ENCODE peak calls at places on chromosomes 1 and 21, in six cellular contexts. D is uterus, Q is Peyer's patch, Z is HCT116, X is stomach, J is A673. E is an unnamed sample.

GRCh38 chr1:161131721-161132409 is 602 bp downstream of the DEDD start:
- DNase-seq in Z (no peak), Q (no peak), X (no peak), D (no peak), J (peak; percentile 15), E (peak; percentile 42)

GRCh38 chr1:246110343-246111219 is 396.5 kb downstream of the SMYD3 start:
- DNase-seq in Z (no peak), D (no peak), J (no peak), Q (no peak), X (no peak), E (no peak)

GRCh38 chr1:212759683-212760082 is 31.9 kb downstream of the NSL1 start:
- DNase-seq in X (no peak), Q (no peak), Z (no peak), J (no peak), D (no peak), E (no peak)

GRCh38 chr1:230568008-230568407 is 74.3 kb upstream of the COG2 start:
- DNase-seq in Q (no peak), Z (peak; percentile 13), X (peak; percentile 56), J (no peak), D (no peak), E (no peak)

GRCh38 chr1:162011337-162012012 is 12.2 kb downstream of the OLFML2B start:
- DNase-seq in J (no peak), Z (no peak), Q (no peak), D (no peak), X (no peak), E (no peak)

GRCh38 chr1:56584910-56585528 is 5.7 kb upstream of the PLPP3 start:
- DNase-seq in D (peak; percentile 38), Q (no peak), X (no peak), J (peak; percentile 65), Z (peak; percentile 39), E (peak; percentile 53)

GRCh38 chr21:40208206-40208950 is 341.1 kb downstream of the PCP4 start:
- DNase-seq in J (no peak), Q (no peak), D (no peak), X (no peak), Z (no peak), E (no peak)

GRCh38 chr1:70084314-70084915 is 121.0 kb downstream of the LRRC40 start:
- DNase-seq in X (no peak), Q (no peak), Z (no peak), D (no peak), J (no peak), E (no peak)

GRCh38 chr1:9825101-9826074 is 1.6 kb upstream of the CLSTN1 start:
- DNase-seq in D (peak; percentile 84), Z (peak; percentile 77), X (peak; percentile 82), J (peak; percentile 58), Q (peak; percentile 93), E (peak; percentile 26)

GRCh38 chr1:235918032-235918431 is 51.3 kb upstream of the LYST start:
- DNase-seq in Z (no peak), Q (no peak), J (no peak), D (peak; percentile 29), X (no peak), E (no peak)

GRCh38 chr1:220880726-220881506 is 1.7 kb downstream of the HLX start:
- DNase-seq in Z (no peak), D (peak; percentile 63), Q (peak; percentile 82), X (peak; percentile 52), J (no peak), E (no peak)

GRCh38 chr1:220880367-220880680 is 1.1 kb downstream of the HLX start:
- DNase-seq in D (no peak), X (no peak), Z (no peak), J (no peak), Q (no peak), E (no peak)

GRCh38 chr1:220879509-220880366 is 495 bp downstream of the HLX start:
- DNase-seq in X (peak; percentile 47), Q (no peak), D (peak; percentile 22), Z (no peak), J (peak; percentile 19), E (no peak)

GRCh38 chr1:220884109-220884980 is 5.1 kb downstream of the HLX start:
- DNase-seq in Z (no peak), X (no peak), Q (no peak), J (peak; percentile 21), D (no peak), E (no peak)

GRCh38 chr1:220881918-220882891 is 3.0 kb downstream of the HLX start:
- DNase-seq in J (no peak), Z (no peak), D (peak; percentile 24), X (no peak), Q (no peak), E (no peak)
- H3K27me3 ChIP-seq in J (peaks cover 92% of the 10 kb centered on the region), Z (no peaks in the 10 kb centered on the region), D (peaks cover 22% of the 10 kb centered on the region), X (peaks cover 100% of the 10 kb centered on the region), Q (no peaks in the 10 kb centered on the region), E (no peaks in the 10 kb centered on the region)

GRCh38 chr1:184745929-184746583 is 8.6 kb downstream of the EDEM3 start:
- DNase-seq in J (no peak), X (no peak), Q (no peak), Z (no peak), D (no peak), E (no peak)
- H3K4me1 ChIP-seq in J (peaks cover 9% of the 10 kb centered on the region), X (peaks cover 64% of the 10 kb centered on the region), Q (peaks cover 5% of the 10 kb centered on the region), Z (no peaks in the 10 kb centered on the region), D (no peaks in the 10 kb centered on the region), E (no peaks in the 10 kb centered on the region)

GRCh38 chr1:22267413-22268257 is 124.7 kb upstream of the WNT4 start:
- DNase-seq in Z (no peak), D (no peak), Q (no peak), X (no peak), J (no peak), E (no peak)
- H3K27me3 ChIP-seq in Z (no peaks in the 10 kb centered on the region), D (no peaks in the 10 kb centered on the region), Q (no peaks in the 10 kb centered on the region), X (peaks cover 27% of the 10 kb centered on the region), J (no peaks in the 10 kb centered on the region), E (no peaks in the 10 kb centered on the region)

GRCh38 chr1:153395776-153396175 is 4.9 kb upstream of the S100A8 start:
- DNase-seq in J (no peak), Q (no peak), D (no peak), X (no peak), Z (no peak), E (no peak)
- H3K4me1 ChIP-seq in J (no peaks in the 10 kb centered on the region), Q (no peaks in the 10 kb centered on the region), D (no peaks in the 10 kb centered on the region), X (no peaks in the 10 kb centered on the region), Z (no peaks in the 10 kb centered on the region), E (no peaks in the 10 kb centered on the region)

GRCh38 chr1:22343456-22344426 is 107.9 kb upstream of the ZBTB40 start:
- DNase-seq in J (no peak), X (no peak), Q (no peak), D (no peak), Z (no peak), E (no peak)

GRCh38 chr1:22342734-22343191 is 108.9 kb upstream of the ZBTB40 start:
- DNase-seq in J (no peak), D (no peak), X (no peak), Z (no peak), Q (no peak), E (no peak)

GRCh38 chr1:22341791-22342605 is 109.7 kb upstream of the ZBTB40 start:
- DNase-seq in X (no peak), J (peak; percentile 38), Q (no peak), Z (no peak), D (no peak), E (no peak)

GRCh38 chr1:22347854-22348760 is 103.5 kb upstream of the ZBTB40 start:
- DNase-seq in Q (no peak), D (no peak), X (no peak), J (no peak), Z (no peak), E (no peak)

GRCh38 chr1:22344851-22345560 is 106.6 kb upstream of the ZBTB40 start:
- DNase-seq in Q (no peak), D (no peak), J (no peak), Z (no peak), X (no peak), E (no peak)
- H3K27me3 ChIP-seq in Q (no peaks in the 10 kb centered on the region), D (no peaks in the 10 kb centered on the region), J (no peaks in the 10 kb centered on the region), Z (peaks cover 17% of the 10 kb centered on the region), X (peaks cover 90% of the 10 kb centered on the region), E (no peaks in the 10 kb centered on the region)

GRCh38 chr1:36369472-36369871 is 16.3 kb downstream of the STK40 start:
- DNase-seq in Z (no peak), D (no peak), Q (no peak), J (no peak), X (no peak), E (no peak)
- H3K4me1 ChIP-seq in Z (peaks cover 36% of the 10 kb centered on the region), D (peaks cover 23% of the 10 kb centered on the region), Q (peaks cover 24% of the 10 kb centered on the region), J (peaks cover 55% of the 10 kb centered on the region), X (peaks cover 86% of the 10 kb centered on the region), E (peaks cover 49% of the 10 kb centered on the region)

DNA sequence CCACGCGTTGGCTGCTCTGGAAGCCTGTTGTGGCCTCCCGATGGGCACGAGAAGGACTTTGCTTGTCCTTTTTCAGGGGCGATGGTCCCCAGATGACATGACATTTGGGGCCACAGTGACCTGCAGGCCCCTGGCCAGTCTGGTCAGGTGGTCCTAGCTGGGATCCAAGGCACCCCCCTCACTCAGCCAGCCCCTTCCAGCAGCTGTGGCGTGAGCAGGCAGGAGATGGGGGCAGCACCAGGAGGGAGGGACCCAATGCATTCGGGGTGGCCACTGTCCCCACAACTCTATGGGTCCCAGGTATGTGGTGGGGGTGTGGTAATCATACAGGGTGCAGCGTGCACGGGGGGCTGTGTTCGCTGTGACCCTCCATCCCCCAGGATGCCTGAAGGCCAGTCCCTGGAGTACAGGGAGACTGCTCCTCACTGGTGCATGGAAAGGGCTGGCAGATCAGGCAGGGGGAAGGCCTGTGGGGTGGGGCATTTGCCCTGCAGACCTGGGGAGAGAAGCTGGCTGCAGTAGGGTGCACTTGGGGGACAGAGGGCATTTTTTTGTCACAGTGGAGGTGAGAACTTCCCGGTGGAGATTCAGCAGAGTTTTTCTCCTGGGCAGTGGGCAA is 31.7 kb downstream of the WNT3A start:
- DNase-seq in X (peak; percentile 2), J (no peak), Z (no peak), Q (peak; percentile 35), D (no peak), E (no peak)
- H3K27me3 ChIP-seq in X (peaks cover 63% of the 10 kb centered on the region), J (peaks cover 48% of the 10 kb centered on the region), Z (no peaks in the 10 kb centered on the region), Q (no peaks in the 10 kb centered on the region), D (no peaks in the 10 kb centered on the region), E (no peaks in the 10 kb centered on the region)